ENCODE peak calls at places on chromosome 15, in five cellular contexts. C is ascending aorta, X is AG09319, Z is lower leg skin, P is heart right ventricle. B is an unnamed sample.
A peak's percentile ranks its signal among the peaks of the same experiment; 100 is the strongest.

GRCh38 chr15:53447053-53447574 is 312.3 kb downstream of the WDR72 start:
- DNase-seq in C (no peak), P (no peak), Z (no peak), X (no peak), B (no peak)

GRCh38 chr15:64232400-64232799 is 69.6 kb upstream of the PPIB start:
- DNase-seq in P (no peak), C (no peak), X (peak; percentile 35), Z (no peak), B (no peak)

GRCh38 chr15:88624971-88625290 is 3.8 kb downstream of the AEN start:
- DNase-seq in Z (no peak), C (no peak), X (no peak), P (no peak), B (no peak)

GRCh38 chr15:32855942-32856341 is 138.1 kb downstream of the GREM1 start:
- DNase-seq in P (peak; percentile 7), Z (peak; percentile 47), C (no peak), X (peak; percentile 95), B (no peak)

GRCh38 chr15:68621535-68621934 is 42.7 kb downstream of the CORO2B start:
- DNase-seq in C (no peak), P (no peak), X (no peak), Z (no peak), B (no peak)

GRCh38 chr15:76012021-76012551 is at the start of gene NRG4:
- DNase-seq in X (no peak), P (no peak), C (no peak), Z (no peak), B (no peak)

GRCh38 chr15:76006136-76006778 is 6.0 kb downstream of the NRG4 start:
- DNase-seq in X (no peak), P (no peak), Z (no peak), C (no peak), B (no peak)

GRCh38 chr15:100879461-100880138 is at the start of gene ALDH1A3:
- DNase-seq in C (no peak), P (peak; percentile 29), Z (no peak), X (no peak), B (no peak)

GRCh38 chr15:62899090-62899493 is 143.5 kb upstream of the TPM1 start:
- DNase-seq in Z (no peak), C (no peak), P (peak; percentile 87), X (no peak), B (no peak)

GRCh38 chr15:68644088-68644904 is 65.5 kb downstream of the CORO2B start:
- DNase-seq in Z (no peak), C (no peak), P (no peak), X (peak; percentile 55), B (no peak)

GRCh38 chr15:98648654-98649537 is 557 bp downstream of the IGF1R start:
- DNase-seq in P (peak; percentile 51), X (no peak), C (no peak), Z (no peak), B (no peak)

GRCh38 chr15:67967871-67968423 is 86.2 kb upstream of the PIAS1 start:
- DNase-seq in C (no peak), Z (peak; percentile 32), P (peak; percentile 77), X (peak; percentile 20), B (peak; percentile 47)

GRCh38 chr15:37695719-37696118 is 238.7 kb upstream of the TMCO5A start:
- DNase-seq in P (no peak), Z (no peak), X (no peak), C (no peak), B (no peak)

DNA sequence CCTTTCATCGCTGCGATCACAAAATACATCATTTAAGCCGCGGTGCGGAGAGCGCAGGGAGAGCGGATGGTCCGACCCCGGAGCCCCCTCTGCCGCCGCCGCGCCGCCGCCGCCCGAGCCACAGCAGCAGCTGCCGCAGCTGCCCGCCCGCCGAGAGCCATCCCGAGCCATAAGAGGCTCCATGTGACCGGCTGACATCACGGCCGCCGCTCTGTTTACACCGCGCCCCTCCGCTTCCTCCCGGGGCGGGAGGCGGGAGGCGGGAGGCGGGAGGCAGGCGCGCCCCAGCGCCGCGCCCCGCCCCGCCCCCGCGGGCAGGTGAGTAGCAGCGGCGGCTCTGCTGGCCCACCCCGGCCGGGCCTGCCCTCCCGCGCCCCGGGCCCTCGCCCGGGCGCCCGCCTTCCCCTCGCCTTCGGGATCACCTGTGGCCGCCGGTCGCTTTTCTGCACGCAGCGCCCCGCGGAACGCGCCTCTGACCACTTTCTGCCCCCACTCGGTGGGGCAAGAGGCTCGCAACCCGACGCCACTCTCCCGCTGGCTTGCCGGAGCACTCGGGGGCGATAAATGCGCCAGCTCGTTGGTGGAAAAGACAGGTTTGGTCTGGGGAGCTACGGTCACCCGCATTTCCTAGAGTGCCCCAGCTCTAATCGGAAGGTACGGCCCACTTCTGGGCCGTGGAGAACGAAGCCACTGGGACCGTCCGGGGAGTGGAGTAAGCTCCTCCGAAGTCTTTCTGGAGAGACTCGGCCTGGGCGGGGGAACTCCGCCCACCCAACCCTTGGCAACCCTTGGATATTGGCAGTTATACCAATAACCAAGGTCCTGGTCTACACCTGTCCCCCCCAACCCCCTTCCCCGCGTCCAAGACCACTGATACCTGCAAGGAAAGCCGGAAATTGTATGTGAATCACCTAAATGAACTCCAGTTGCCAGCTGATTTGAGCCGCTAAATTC is 113.7 kb upstream of the ICE2 start:
- DNase-seq in Z (peak; percentile 84), C (peak; percentile 48), X (no peak), P (peak; percentile 88), B (peak; percentile 35)
- TF ChIP-seq CTCF in Z (no peak), C (peak; percentile 35), X (no peak), P (peak; percentile 23), B (no peak)

DNA sequence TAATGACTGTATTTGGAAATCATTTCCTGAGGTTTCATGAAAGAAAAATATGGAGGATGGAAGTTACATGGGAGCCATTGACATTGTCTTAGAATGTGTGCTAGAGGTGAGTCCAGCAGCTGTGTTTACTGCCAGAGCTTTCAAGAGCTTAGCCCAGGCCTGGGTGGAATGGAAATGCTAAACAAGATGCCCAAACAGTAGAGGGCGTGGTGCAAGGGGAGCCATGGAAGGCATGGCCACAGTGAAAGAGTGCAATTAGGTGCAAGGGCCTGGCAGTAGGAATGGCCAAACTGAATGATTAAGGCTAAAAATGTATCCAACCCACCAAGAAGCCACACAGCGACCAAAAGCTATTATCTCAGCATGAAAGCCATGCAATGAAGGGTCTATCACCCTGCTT is 257.7 kb upstream of the NR2F2 start:
- DNase-seq in Z (no peak), C (no peak), P (no peak), X (no peak), B (no peak)
- TF ChIP-seq CTCF in Z (no peak), C (no peak), P (no peak), X (no peak), B (no peak)

GRCh38 chr15:93399121-93399520 is 310.1 kb upstream of the RGMA start:
- DNase-seq in P (no peak), X (no peak), Z (no peak), C (no peak), B (no peak)
- TF ChIP-seq CTCF in P (no peak), X (no peak), Z (no peak), C (no peak), B (no peak)

DNA sequence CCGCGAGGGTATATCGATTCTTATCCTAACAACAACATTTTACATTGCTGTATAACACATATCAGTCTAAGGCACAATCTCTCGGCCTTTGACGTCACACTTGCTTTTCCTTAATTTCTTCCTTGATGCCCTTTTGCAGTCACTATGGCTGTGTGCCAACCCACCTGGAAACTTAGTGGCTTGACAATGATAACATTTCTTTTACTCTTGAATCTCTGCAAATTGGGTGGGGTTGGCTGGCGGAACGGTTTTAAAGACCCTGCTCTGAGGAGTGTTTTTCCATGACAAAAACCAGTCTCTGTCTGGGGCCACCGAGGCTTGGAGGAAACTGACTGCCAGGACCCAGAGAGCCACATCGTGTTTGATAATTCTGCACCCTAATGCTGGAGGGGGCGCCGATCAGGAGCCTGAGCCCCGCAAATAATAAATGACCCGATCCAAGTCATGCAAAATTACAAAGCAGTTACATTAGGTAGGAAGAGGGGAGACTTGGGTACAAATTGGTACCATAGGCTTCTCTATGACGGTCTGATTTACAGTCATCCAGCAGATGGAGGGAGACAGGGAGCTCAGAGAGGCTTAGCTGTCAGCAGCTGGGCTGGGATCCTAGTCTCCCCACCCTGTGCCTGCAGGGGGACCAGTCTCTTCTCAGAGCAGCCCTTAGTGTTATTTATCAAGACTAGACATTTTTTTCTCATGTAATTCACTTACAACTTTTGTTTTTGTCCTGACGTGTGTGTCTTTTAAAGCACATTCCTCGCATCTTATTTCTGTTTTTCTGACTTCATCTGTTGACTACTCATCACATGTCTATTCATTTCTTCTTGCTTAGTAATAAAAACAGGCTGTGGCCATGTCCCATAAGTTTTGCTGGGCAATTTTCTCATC is 115.8 kb downstream of the KLF13 start:
- DNase-seq in X (peak; percentile 57), C (no peak), P (no peak), Z (peak; percentile 74), B (no peak)
- TF ChIP-seq CTCF in X (peak; percentile 42), C (peak; percentile 5), P (peak; percentile 28), Z (no peak), B (no peak)

GRCh38 chr15:29222129-29222853 is 47.3 kb downstream of the NSMCE3 start:
- DNase-seq in X (no peak), Z (no peak), C (no peak), P (no peak), B (no peak)

GRCh38 chr15:29220852-29221251 is 48.8 kb downstream of the NSMCE3 start:
- DNase-seq in X (no peak), P (no peak), C (no peak), Z (no peak), B (no peak)

GRCh38 chr15:29225534-29226224 is 43.9 kb downstream of the NSMCE3 start:
- DNase-seq in X (no peak), Z (no peak), P (no peak), C (no peak), B (no peak)

GRCh38 chr15:29223640-29224039 is 46.0 kb downstream of the NSMCE3 start:
- DNase-seq in Z (no peak), C (no peak), X (no peak), P (no peak), B (no peak)

DNA sequence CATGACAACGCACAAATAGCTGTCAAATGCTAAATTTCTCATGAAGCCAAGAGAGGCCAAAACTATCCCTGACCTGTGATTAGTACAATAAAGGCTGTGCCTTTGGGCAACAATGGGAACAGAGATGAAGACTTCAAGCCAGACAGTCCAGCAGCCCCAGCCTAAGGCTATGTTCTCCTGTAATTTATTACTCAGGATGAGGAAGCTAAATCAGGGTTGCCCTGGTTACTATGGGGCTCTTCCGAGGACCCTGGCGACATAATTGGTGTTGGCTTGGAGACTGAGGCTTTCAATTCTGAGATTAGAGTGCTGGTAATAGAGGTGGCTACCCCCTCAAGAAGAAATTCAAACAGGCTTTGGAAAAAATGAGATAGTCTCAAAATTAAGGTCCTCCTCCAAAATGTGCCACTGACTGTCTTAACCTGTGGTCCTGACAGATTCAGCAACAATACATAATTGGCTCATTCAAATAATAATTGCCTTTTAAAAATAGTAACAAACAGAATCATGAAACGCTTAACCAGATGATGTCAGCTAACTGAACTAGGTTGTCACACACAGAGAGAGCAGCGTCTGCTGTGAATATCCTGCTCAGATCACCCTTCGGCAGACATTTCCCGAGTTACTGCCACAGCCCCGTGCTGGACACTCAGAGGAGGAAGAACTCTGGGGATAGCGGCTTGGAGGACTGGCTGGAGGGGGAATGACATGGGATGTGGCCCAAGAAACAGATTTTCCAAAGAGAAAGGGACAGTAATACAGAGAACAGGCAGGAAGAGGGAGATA is 43.0 kb downstream of the NSMCE3 start:
- DNase-seq in P (no peak), X (no peak), Z (no peak), C (no peak), B (no peak)
- TF ChIP-seq CTCF in P (no peak), X (no peak), Z (no peak), C (no peak), B (no peak)